ENCODE peak calls at places on chromosomes 7 and 10, in six cellular contexts. H, T, I, K, R and Q are unnamed samples.

GRCh38 chr10:29254123-29255046 is 34.5 kb upstream of the LYZL1 start:
- DNase-seq in H (no peak), T (no peak), I (no peak), K (no peak), R (no peak), Q (peak; percentile 8)

GRCh38 chr7:33743594-33743993 is 161.7 kb upstream of the BMPER start:
- DNase-seq in H (peak; percentile 91), T (no peak), I (no peak), K (no peak), R (peak; percentile 11), Q (no peak)

GRCh38 chr10:86932674-86933073 is 24.7 kb downstream of the MMRN2 start:
- DNase-seq in H (no peak), T (no peak), I (no peak), K (no peak), R (no peak), Q (no peak)

GRCh38 chr7:157718303-157719007 is 381.7 kb downstream of the DNAJB6 start:
- DNase-seq in H (no peak), T (no peak), I (no peak), K (no peak), R (no peak), Q (no peak)

GRCh38 chr7:116863168-116863670 is 832 bp downstream of the CAPZA2 start:
- DNase-seq in H (peak; percentile 30), T (no peak), I (no peak), K (peak; percentile 19), R (no peak), Q (peak; percentile 44)

GRCh38 chr10:24908793-24909423 is 43.5 kb downstream of the PRTFDC1 start:
- DNase-seq in H (peak; percentile 84), T (peak; percentile 51), I (no peak), K (peak; percentile 17), R (peak; percentile 58), Q (no peak)

GRCh38 chr7:95691464-95691863 is 80.9 kb upstream of the DYNC1I1 start:
- DNase-seq in H (peak; percentile 93), T (no peak), I (no peak), K (peak; percentile 3), R (peak; percentile 61), Q (no peak)

GRCh38 chr7:81370857-81371256 is 399.0 kb downstream of the HGF start:
- DNase-seq in H (no peak), T (no peak), I (no peak), K (no peak), R (no peak), Q (no peak)

GRCh38 chr10:33416209-33416608 is 81.7 kb upstream of the NRP1 start:
- DNase-seq in H (no peak), T (no peak), I (no peak), K (no peak), R (no peak), Q (no peak)

GRCh38 chr10:29657719-29658274 is 23.0 kb upstream of the SVIL start:
- DNase-seq in H (no peak), T (no peak), I (no peak), K (no peak), R (no peak), Q (no peak)

GRCh38 chr10:110871236-110872084 is at the start of gene PDCD4:
- DNase-seq in H (peak; percentile 96), T (peak; percentile 95), I (peak; percentile 93), K (peak; percentile 94), R (peak; percentile 81), Q (peak; percentile 98)
- H3K4me3 ChIP-seq in H (peak within 1 kb of the TSS; percentile 93), T (peak within 1 kb of the TSS; percentile 67), I (peak within 1 kb of the TSS; percentile 66), K (peak within 1 kb of the TSS; percentile 72), R (peak within 1 kb of the TSS; percentile 91), Q (peak within 1 kb of the TSS; percentile 79)

GRCh38 chr10:63672491-63672890 is 151.3 kb downstream of the REEP3 start:
- DNase-seq in H (no peak), T (no peak), I (no peak), K (no peak), R (no peak), Q (no peak)

GRCh38 chr10:63673846-63674245 is 152.6 kb downstream of the REEP3 start:
- DNase-seq in H (no peak), T (no peak), I (no peak), K (no peak), R (no peak), Q (no peak)

GRCh38 chr10:63677001-63677400 is 155.8 kb downstream of the REEP3 start:
- DNase-seq in H (no peak), T (no peak), I (no peak), K (no peak), R (no peak), Q (no peak)

GRCh38 chr10:63673246-63673645 is 152.0 kb downstream of the REEP3 start:
- DNase-seq in H (peak; percentile 83), T (no peak), I (no peak), K (no peak), R (peak; percentile 30), Q (no peak)

DNA sequence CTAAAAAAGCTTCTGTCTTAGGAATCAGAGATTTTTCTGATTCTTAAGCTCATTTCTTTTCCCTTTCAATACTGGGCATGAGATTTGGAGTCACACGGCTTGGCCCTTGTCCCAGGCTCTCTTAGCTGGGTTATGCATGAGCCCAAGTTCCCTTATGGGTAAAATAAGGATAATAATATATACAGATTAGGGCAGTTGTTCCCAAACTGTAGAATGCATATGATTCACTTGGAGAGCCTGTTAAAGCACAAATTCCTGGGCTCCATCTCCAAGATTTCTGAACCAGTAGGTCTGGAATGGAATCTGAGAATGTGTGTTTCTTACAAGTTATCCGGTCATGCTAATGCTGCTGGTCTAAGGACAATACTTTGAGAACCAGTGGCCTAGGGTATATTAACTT is 154.0 kb downstream of the REEP3 start:
- DNase-seq in H (no peak), T (no peak), I (no peak), K (no peak), R (no peak), Q (no peak)
- TF ChIP-seq EZH2 in H (no peak), T (no peak), I (no peak), K (no peak), R (no peak), Q (no peak)

GRCh38 chr10:131658476-131659110 is 242.2 kb upstream of the PPP2R2D start:
- DNase-seq in H (no peak), T (no peak), I (no peak), K (no peak), R (no peak), Q (no peak)
- H3K9me3 ChIP-seq in H (peaks cover 36% of the 10 kb centered on the region), T (no peaks in the 10 kb centered on the region), I (no peaks in the 10 kb centered on the region), K (no peaks in the 10 kb centered on the region), R (peaks cover 20% of the 10 kb centered on the region), Q (peaks cover 7% of the 10 kb centered on the region)

GRCh38 chr7:66326501-66327180 is 121.5 kb downstream of the TPST1 start:
- DNase-seq in H (no peak), T (no peak), I (no peak), K (no peak), R (no peak), Q (no peak)

GRCh38 chr7:66321283-66321682 is 116.1 kb downstream of the TPST1 start:
- DNase-seq in H (peak; percentile 34), T (no peak), I (no peak), K (no peak), R (no peak), Q (no peak)

GRCh38 chr7:66319373-66319979 is 114.3 kb downstream of the TPST1 start:
- DNase-seq in H (no peak), T (no peak), I (no peak), K (no peak), R (no peak), Q (no peak)

GRCh38 chr7:66323114-66323513 is 118.0 kb downstream of the TPST1 start:
- DNase-seq in H (no peak), T (no peak), I (no peak), K (no peak), R (no peak), Q (no peak)
- H3K4me3 ChIP-seq in H (no peak overlapping the region), T (no peak overlapping the region), I (no peak overlapping the region), K (no peak overlapping the region), R (no peak overlapping the region), Q (no peak overlapping the region)

DNA sequence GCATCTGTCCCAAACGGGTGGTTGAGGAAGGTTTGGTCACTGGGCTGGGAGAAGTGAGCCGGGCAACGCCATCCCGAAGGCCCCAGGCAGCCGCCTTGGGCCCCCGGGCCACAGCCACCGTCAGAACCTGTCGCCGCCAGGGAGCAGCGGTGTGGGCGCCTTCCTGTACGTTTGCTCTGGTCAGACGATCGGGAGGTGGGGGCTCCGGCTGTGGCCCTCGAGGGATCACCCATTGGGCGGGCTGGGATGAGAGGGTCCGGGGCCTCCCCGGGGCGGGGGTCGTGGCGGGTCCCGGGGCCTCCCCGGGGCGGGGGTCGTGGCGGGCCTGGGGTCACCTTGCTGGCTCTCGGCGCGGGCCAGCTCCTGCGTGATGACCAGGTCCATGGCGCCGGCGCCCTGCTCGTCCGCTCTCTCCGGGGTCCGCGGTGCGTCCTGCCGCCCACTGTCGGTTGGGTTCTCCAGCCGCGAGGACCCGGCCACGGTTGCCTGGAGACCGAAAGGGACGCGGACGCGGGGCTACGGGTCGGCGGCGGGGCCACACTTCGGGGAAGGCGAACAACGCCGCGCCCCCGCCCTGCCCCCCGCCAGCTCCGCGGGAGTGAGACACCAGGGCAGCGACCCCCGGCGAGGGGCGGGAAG is at the start of gene CFAP46:
- DNase-seq in H (no peak), T (peak; percentile 18), I (no peak), K (no peak), R (no peak), Q (no peak)
- TF ChIP-seq EZH2 in H (no peak), T (no peak), I (no peak), K (no peak), R (no peak), Q (no peak)

GRCh38 chr7:124295289-124295688 is 262.4 kb upstream of the TMEM229A start:
- DNase-seq in H (no peak), T (no peak), I (no peak), K (no peak), R (no peak), Q (no peak)
- H3K9me3 ChIP-seq in H (no peaks in the 10 kb centered on the region), T (no peaks in the 10 kb centered on the region), I (no peaks in the 10 kb centered on the region), K (peaks cover 19% of the 10 kb centered on the region), R (no peaks in the 10 kb centered on the region), Q (no peaks in the 10 kb centered on the region)

GRCh38 chr7:28782362-28782761 is 175.8 kb downstream of the TRIL start:
- DNase-seq in H (no peak), T (no peak), I (no peak), K (no peak), R (no peak), Q (no peak)
- H3K4me3 ChIP-seq in H (no peak overlapping the region), T (no peak overlapping the region), I (no peak overlapping the region), K (no peak overlapping the region), R (no peak overlapping the region), Q (no peak overlapping the region)

GRCh38 chr10:130636303-130636702 is 500.1 kb downstream of the GLRX3 start:
- DNase-seq in H (no peak), T (no peak), I (no peak), K (no peak), R (no peak), Q (no peak)
- TF ChIP-seq EZH2 in H (no peak), T (no peak), I (no peak), K (no peak), R (no peak), Q (no peak)

GRCh38 chr7:57354679-57355338 is 95.2 kb upstream of the ZNF716 start:
- DNase-seq in H (no peak), T (no peak), I (no peak), K (no peak), R (no peak), Q (no peak)
- H3K9me3 ChIP-seq in H (peaks cover 39% of the 10 kb centered on the region), T (peaks cover 27% of the 10 kb centered on the region), I (no peaks in the 10 kb centered on the region), K (peaks cover 93% of the 10 kb centered on the region), R (peaks cover 8% of the 10 kb centered on the region), Q (peaks cover 5% of the 10 kb centered on the region)